ENCODE peak calls at places on chromosomes 1 and 21, in six cellular contexts. E is GM12878, R is K562, J is SK-N-SH, H is HepG2, N is H1. Z is an unnamed sample.

GRCh38 chr1:172146149-172146850 is 274.2 kb upstream of the C1orf105 start:
- DNase-seq in E (no peak), R (no peak), J (no peak), H (no peak), N (no peak), Z (no peak)

GRCh38 chr1:224579526-224579925 is 36.6 kb upstream of the CNIH3 start:
- DNase-seq in E (no peak), R (no peak), J (no peak), H (no peak), N (no peak), Z (no peak)

GRCh38 chr21:46459356-46460112 is 843 bp downstream of the DIP2A start:
- DNase-seq in E (no peak), R (peak), J (no peak), H (no peak), N (no peak), Z (no peak)

GRCh38 chr1:163897401-163898169 is 575.8 kb downstream of the NUF2 start:
- DNase-seq in E (no peak), R (no peak), J (no peak), H (no peak), N (no peak), Z (no peak)

GRCh38 chr1:65281846-65282245 is 27.5 kb upstream of the DNAJC6 start:
- DNase-seq in E (no peak), R (no peak), J (no peak), H (no peak), N (no peak), Z (no peak)

GRCh38 chr1:15406911-15407559 is 2.7 kb upstream of the EFHD2 start:
- DNase-seq in E (no peak), R (no peak), J (no peak), H (no peak), N (no peak), Z (no peak)

GRCh38 chr1:214553142-214553710 is 1.8 kb upstream of the PTPN14 start:
- DNase-seq in E (no peak), R (no peak), J (no peak), H (no peak), N (no peak), Z (no peak)

GRCh38 chr1:232767381-232768074 is 37.7 kb upstream of the MAP10 start:
- DNase-seq in E (no peak), R (no peak), J (no peak), H (no peak), N (no peak), Z (peak)

GRCh38 chr1:241408170-241408569 is 51.2 kb upstream of the RGS7 start:
- DNase-seq in E (no peak), R (no peak), J (peak), H (no peak), N (no peak), Z (no peak)

GRCh38 chr1:67948155-67949075 is 102.0 kb downstream of the DIRAS3 start:
- DNase-seq in E (no peak), R (no peak), J (no peak), H (no peak), N (no peak), Z (no peak)

GRCh38 chr1:39238476-39238875 is 34.0 kb downstream of the MACF1 start:
- DNase-seq in E (no peak), R (no peak), J (no peak), H (no peak), N (no peak), Z (no peak)

GRCh38 chr1:164726235-164726634 is 167.3 kb downstream of the PBX1 start:
- DNase-seq in E (no peak), R (no peak), J (no peak), H (no peak), N (no peak), Z (no peak)

GRCh38 chr1:228021526-228022030 is 14.8 kb downstream of the WNT3A start:
- DNase-seq in E (no peak), R (no peak), J (no peak), H (no peak), N (no peak), Z (no peak)

GRCh38 chr1:24380508-24380907 is 33.1 kb downstream of the STPG1 start:
- DNase-seq in E (no peak), R (no peak), J (no peak), H (no peak), N (no peak), Z (no peak)

GRCh38 chr1:65395887-65396612 is 24.4 kb upstream of the LEPR start:
- DNase-seq in E (no peak), R (no peak), J (no peak), H (no peak), N (peak), Z (no peak)

GRCh38 chr1:47592296-47592975 is 154.6 kb downstream of the FOXD2 start:
- DNase-seq in E (no peak), R (no peak), J (no peak), H (no peak), N (no peak), Z (no peak)

GRCh38 chr1:63152572-63152971 is 169.8 kb upstream of the FOXD3 start:
- DNase-seq in E (no peak), R (no peak), J (no peak), H (no peak), N (no peak), Z (no peak)

GRCh38 chr1:201528631-201529260 is 10.2 kb upstream of the NAV1 start:
- DNase-seq in E (no peak), R (no peak), J (no peak), H (no peak), N (no peak), Z (no peak)

GRCh38 chr1:65264197-65264929 is 45.0 kb upstream of the DNAJC6 start:
- DNase-seq in E (no peak), R (no peak), J (peak), H (no peak), N (no peak), Z (no peak)

GRCh38 chr1:211923065-211923464 is 92.5 kb upstream of the LPGAT1 start:
- DNase-seq in E (no peak), R (no peak), J (no peak), H (no peak), N (no peak), Z (no peak)

GRCh38 chr1:213474054-213474453 is 423.0 kb downstream of the RPS6KC1 start:
- DNase-seq in E (no peak), R (no peak), J (no peak), H (peak), N (no peak), Z (no peak)

GRCh38 chr1:230237805-230238204 is 170.8 kb downstream of the GALNT2 start:
- DNase-seq in E (no peak), R (no peak), J (no peak), H (no peak), N (no peak), Z (no peak)

GRCh38 chr1:53197301-53198205 is 929 bp downstream of the CPT2 start:
- DNase-seq in E (no peak), R (peak), J (peak), H (no peak), N (no peak), Z (no peak)

GRCh38 chr1:22457356-22457755 is 5.7 kb downstream of the ZBTB40 start:
- DNase-seq in E (no peak), R (no peak), J (peak), H (no peak), N (no peak), Z (no peak)

GRCh38 chr1:202438393-202439174 is 90.1 kb downstream of the PPP1R12B start:
- DNase-seq in E (no peak), R (no peak), J (no peak), H (no peak), N (no peak), Z (no peak)

GRCh38 chr21:43866659-43867331 is 1.8 kb downstream of the AGPAT3 start:
- DNase-seq in E (peak), R (peak), J (no peak), H (peak), N (no peak), Z (no peak)

GRCh38 chr1:102099916-102100315 is 103.2 kb upstream of the OLFM3 start:
- DNase-seq in E (no peak), R (no peak), J (no peak), H (no peak), N (no peak), Z (no peak)

GRCh38 chr1:52037402-52037814 is 3.8 kb upstream of the KTI12 start:
- DNase-seq in E (no peak), R (no peak), J (no peak), H (peak), N (no peak), Z (no peak)

GRCh38 chr1:44721521-44722361 is 9.2 kb downstream of the RNU5D-1 start:
- DNase-seq in E (peak), R (peak), J (peak), H (peak), N (no peak), Z (peak)

GRCh38 chr21:44778094-44778493 is 23.5 kb downstream of the UBE2G2 start:
- DNase-seq in E (no peak), R (no peak), J (no peak), H (no peak), N (no peak), Z (peak)

GRCh38 chr21:44498965-44499560 is 40.9 kb downstream of the KRTAP10-1 start:
- DNase-seq in E (no peak), R (no peak), J (no peak), H (no peak), N (no peak), Z (no peak)

GRCh38 chr1:243497939-243498681 is 242.3 kb downstream of the SDCCAG8 start:
- DNase-seq in E (no peak), R (no peak), J (no peak), H (no peak), N (no peak), Z (no peak)

GRCh38 chr1:16958475-16958874 is 21.9 kb downstream of the MFAP2 start:
- DNase-seq in E (no peak), R (no peak), J (no peak), H (no peak), N (no peak), Z (no peak)

GRCh38 chr1:16965486-16966067 is 14.8 kb downstream of the MFAP2 start:
- DNase-seq in E (no peak), R (no peak), J (no peak), H (no peak), N (no peak), Z (no peak)

GRCh38 chr1:16960560-16961296 is 19.7 kb downstream of the MFAP2 start:
- DNase-seq in E (peak), R (peak), J (peak), H (peak), N (peak), Z (peak)

GRCh38 chr1:16956775-16957174 is 23.6 kb downstream of the MFAP2 start:
- DNase-seq in E (no peak), R (no peak), J (no peak), H (no peak), N (no peak), Z (no peak)

GRCh38 chr1:16961297-16962124 is 18.9 kb downstream of the MFAP2 start:
- DNase-seq in E (no peak), R (no peak), J (no peak), H (no peak), N (no peak), Z (no peak)
- TF ChIP-seq CTCF in E (no peak), R (no peak), J (no peak), H (no peak), N (no peak), Z (no peak)

DNA sequence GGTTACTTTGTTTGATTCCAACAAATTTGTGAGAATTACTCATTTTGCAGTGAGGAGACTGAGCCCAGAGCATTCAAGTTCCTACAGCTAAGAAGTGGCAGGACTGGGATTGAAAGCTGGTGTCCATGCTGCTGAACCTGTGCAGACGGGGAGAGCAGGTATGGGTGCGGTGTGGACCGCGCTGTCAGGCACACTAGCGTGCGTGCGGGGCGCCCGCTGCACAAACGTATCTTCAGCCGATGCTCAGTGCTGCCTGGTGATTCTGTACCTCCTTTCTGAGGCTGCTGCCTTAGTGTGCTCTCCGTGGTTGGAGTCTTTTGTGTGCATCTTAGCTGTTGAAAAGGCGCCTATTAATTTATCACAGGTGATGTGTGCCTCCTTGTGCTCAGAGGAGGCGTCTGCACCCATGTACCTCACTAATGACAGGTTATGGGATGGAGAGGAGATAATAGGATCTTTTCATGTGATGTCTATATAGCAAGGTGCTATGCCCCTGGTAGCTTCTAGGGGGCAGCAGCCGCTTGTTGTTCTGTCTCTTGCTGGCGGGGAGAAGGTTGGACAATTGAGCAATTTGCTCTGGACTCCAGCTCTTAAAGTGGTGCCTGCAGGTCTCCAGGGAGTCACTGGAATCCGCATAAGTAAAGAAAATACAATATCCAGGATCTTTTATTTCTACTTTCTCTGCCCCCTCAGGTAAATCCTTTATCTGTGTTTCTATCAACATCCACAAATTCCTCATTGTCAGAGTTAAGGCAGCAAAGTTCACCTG is 32.5 kb downstream of the PEX14 start:
- DNase-seq in E (no peak), R (peak), J (peak), H (peak), N (no peak), Z (peak)
- TF ChIP-seq YY1 in E (peak), R (no peak), J (no peak), H (no peak), N (peak), Z (no peak)

GRCh38 chr1:29237906-29238600 is 1.7 kb downstream of the PTPRU start:
- DNase-seq in E (no peak), R (peak), J (peak), H (peak), N (no peak), Z (no peak)

GRCh38 chr1:29236993-29237905 is 927 bp downstream of the PTPRU start:
- DNase-seq in E (no peak), R (peak), J (peak), H (peak), N (no peak), Z (no peak)

GRCh38 chr1:29240400-29240837 is 4.1 kb downstream of the PTPRU start:
- DNase-seq in E (no peak), R (no peak), J (peak), H (no peak), N (peak), Z (no peak)

GRCh38 chr1:29239142-29239541 is 2.8 kb downstream of the PTPRU start:
- DNase-seq in E (no peak), R (no peak), J (peak), H (peak), N (no peak), Z (no peak)

GRCh38 chr1:29238601-29238964 is 2.3 kb downstream of the PTPRU start:
- DNase-seq in E (no peak), R (no peak), J (no peak), H (peak), N (no peak), Z (no peak)
- TF ChIP-seq RAD21 in E (no peak), R (no peak), J (no peak), H (no peak), N (no peak), Z (no peak)

DNA sequence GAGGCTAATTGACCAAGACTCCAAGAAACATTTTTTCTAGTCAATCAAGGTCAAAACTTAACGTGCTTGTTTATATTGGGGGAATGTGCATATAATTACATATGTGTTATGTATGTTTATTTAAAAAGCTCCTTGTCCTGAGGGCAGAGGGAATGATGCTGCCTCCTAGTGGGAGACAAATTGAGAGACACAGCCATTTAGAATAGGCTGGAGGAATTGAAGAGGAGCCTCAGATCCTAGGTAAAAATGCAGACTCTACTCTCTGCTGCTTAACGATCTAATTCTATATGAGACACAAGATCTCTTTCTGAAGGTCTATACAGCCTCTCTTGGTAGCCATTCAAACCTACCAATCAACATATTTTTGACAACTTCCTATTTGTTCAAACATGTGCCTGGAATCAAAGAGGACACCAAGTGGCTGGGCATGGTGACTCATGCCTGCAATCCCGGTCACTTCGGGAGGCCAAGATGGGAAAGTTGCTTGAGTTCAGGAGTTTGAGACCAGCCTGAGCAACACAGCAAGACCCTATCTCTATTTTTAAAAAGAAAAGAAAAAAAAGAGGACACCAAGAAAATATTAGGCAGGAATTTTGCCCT is 136.6 kb upstream of the ZNF648 start:
- DNase-seq in E (no peak), R (peak), J (no peak), H (no peak), N (no peak), Z (no peak)
- TF ChIP-seq CTCF in E (peak), R (peak), J (no peak), H (no peak), N (no peak), Z (peak)

GRCh38 chr1:20348326-20348910 is 57.7 kb downstream of the VWA5B1 start:
- DNase-seq in E (no peak), R (no peak), J (no peak), H (no peak), N (no peak), Z (no peak)
- TF ChIP-seq YY1 in E (no peak), R (no peak), J (no peak), H (no peak), N (no peak), Z (no peak)

GRCh38 chr1:36493524-36493923 is 10.8 kb upstream of the CSF3R start:
- DNase-seq in E (no peak), R (no peak), J (no peak), H (no peak), N (no peak), Z (no peak)
- TF ChIP-seq RAD21 in E (no peak), R (no peak), J (no peak), H (no peak), N (no peak), Z (no peak)

GRCh38 chr1:8989821-8990220 is 36.4 kb downstream of the SLC2A7 start:
- DNase-seq in E (no peak), R (no peak), J (no peak), H (no peak), N (no peak), Z (no peak)
- TF ChIP-seq CTCF in E (no peak), R (no peak), J (no peak), H (no peak), N (no peak), Z (no peak)

Z was measured in HCT116.